ENCODE peak calls at places on chromosomes 2 and 18, in ten cellular contexts. I is activated T-helper 9 cell treated with anti-CD3 and anti-CD28 coated beads, Interleukin-2, amount 50 U/mL, for 16 hours; H is head of caudate nucleus; G is GM03348; L is stimulated activated CD8-positive, alpha-beta memory T cell treated with anti-CD3 and anti-CD28 coated beads, Interleukin-15, amount 100 ng/mL, for 1 hour; J is endodermal cell; P is colonic mucosa; K is Daoy; N is LHCN-M2; R is NB4. Y is an unnamed sample.

GRCh38 chr2:85673736-85674375 is 5.9 kb upstream of the SFTPB start:
- DNase-seq in H (no peak), I (no peak), N (no peak), P (no peak), L (no peak), J (no peak), K (no peak), R (no peak), G (peak), Y (no peak)

GRCh38 chr2:73297151-73297559 is 3.8 kb upstream of the EGR4 start:
- DNase-seq in R (no peak), G (no peak), H (peak), J (no peak), L (no peak), N (peak), K (no peak), I (no peak), P (no peak), Y (no peak)

GRCh38 chr2:201854841-201855240 is 48.5 kb downstream of the CDK15 start:
- DNase-seq in G (peak), J (no peak), K (peak), R (no peak), L (no peak), N (no peak), P (no peak), I (no peak), H (no peak), Y (no peak)

GRCh38 chr2:232893834-232894233 is 23.8 kb downstream of the SNORC start:
- DNase-seq in I (no peak), J (peak), P (no peak), H (peak), L (no peak), G (no peak), N (no peak), K (no peak), R (no peak), Y (no peak)

GRCh38 chr2:95077521-95077807 is 44.1 kb downstream of the MRPS5 start:
- DNase-seq in L (no peak), K (no peak), G (no peak), J (peak), I (no peak), N (no peak), R (peak), P (no peak), H (peak), Y (peak)

GRCh38 chr2:20567159-20567925 is 83.6 kb downstream of the HS1BP3 start:
- DNase-seq in H (no peak), G (no peak), P (no peak), I (no peak), N (no peak), J (peak), K (no peak), L (no peak), R (no peak), Y (no peak)

GRCh38 chr2:45323344-45323743 is 287.7 kb downstream of the SRBD1 start:
- DNase-seq in L (no peak), R (peak), N (no peak), J (no peak), I (no peak), G (no peak), H (no peak), K (no peak), P (no peak), Y (no peak)

GRCh38 chr18:49621851-49622351 is 60.0 kb downstream of the LIPG start:
- DNase-seq in G (no peak), H (no peak), I (no peak), J (peak), L (no peak), P (no peak), N (no peak), R (no peak), K (no peak), Y (no peak)